ENCODE peak calls at places on chromosome 4, in seven cellular contexts. One of them, this sample, is unnamed.

GRCh38 chr4:15420642-15421041 is 7.2 kb upstream of the C1QTNF7 start:
- DNase-seq in activated B cell treated with CpG ODN at 0.5 μM for 24 hours: no peak
- DNase-seq in Peyer's patch: no peak
- DNase-seq in psoas muscle: no peak
- DNase-seq in chondrocyte: no peak
- DNase-seq in OCI-LY7: no peak
- DNase-seq in heart right ventricle: no peak
- DNase-seq in this sample: no peak

GRCh38 chr4:8427761-8428287 is 12.7 kb downstream of the ACOX3 start:
- DNase-seq in activated B cell treated with CpG ODN at 0.5 μM for 24 hours: no peak
- DNase-seq in psoas muscle: no peak
- DNase-seq in chondrocyte: no peak
- DNase-seq in OCI-LY7: peak; percentile 73
- DNase-seq in Peyer's patch: no peak
- DNase-seq in heart right ventricle: no peak
- DNase-seq in this sample: no peak

GRCh38 chr4:1072830-1073446 is 40.4 kb downstream of the RNF212 start:
- DNase-seq in heart right ventricle: no peak
- DNase-seq in psoas muscle: peak; percentile 39
- DNase-seq in chondrocyte: no peak
- DNase-seq in activated B cell treated with CpG ODN at 0.5 μM for 24 hours: no peak
- DNase-seq in Peyer's patch: peak; percentile 90
- DNase-seq in OCI-LY7: peak; percentile 67
- DNase-seq in this sample: peak; percentile 49

GRCh38 chr4:187108846-187109245 is 385.2 kb upstream of the FAT1 start:
- DNase-seq in Peyer's patch: no peak
- DNase-seq in chondrocyte: no peak
- DNase-seq in heart right ventricle: no peak
- DNase-seq in psoas muscle: no peak
- DNase-seq in OCI-LY7: no peak
- DNase-seq in activated B cell treated with CpG ODN at 0.5 μM for 24 hours: no peak
- DNase-seq in this sample: no peak

GRCh38 chr4:73664470-73664869 is 44.2 kb upstream of the RASSF6 start:
- DNase-seq in activated B cell treated with CpG ODN at 0.5 μM for 24 hours: no peak
- DNase-seq in psoas muscle: no peak
- DNase-seq in chondrocyte: no peak
- DNase-seq in OCI-LY7: no peak
- DNase-seq in heart right ventricle: no peak
- DNase-seq in Peyer's patch: no peak
- DNase-seq in this sample: no peak

GRCh38 chr4:58600290-58600689 is 1490.1 kb upstream of the IGFBP7 start:
- DNase-seq in Peyer's patch: no peak
- DNase-seq in chondrocyte: no peak
- DNase-seq in psoas muscle: no peak
- DNase-seq in OCI-LY7: no peak
- DNase-seq in activated B cell treated with CpG ODN at 0.5 μM for 24 hours: no peak
- DNase-seq in heart right ventricle: no peak
- DNase-seq in this sample: no peak

GRCh38 chr4:122156819-122157218 is 4.7 kb downstream of the BLTP1 start:
- DNase-seq in activated B cell treated with CpG ODN at 0.5 μM for 24 hours: no peak
- DNase-seq in heart right ventricle: no peak
- DNase-seq in chondrocyte: no peak
- DNase-seq in psoas muscle: no peak
- DNase-seq in Peyer's patch: no peak
- DNase-seq in OCI-LY7: no peak
- DNase-seq in this sample: no peak

GRCh38 chr4:106708604-106708876 is 327.6 kb downstream of the DKK2 start:
- DNase-seq in psoas muscle: no peak
- DNase-seq in OCI-LY7: no peak
- DNase-seq in chondrocyte: no peak
- DNase-seq in activated B cell treated with CpG ODN at 0.5 μM for 24 hours: no peak
- DNase-seq in heart right ventricle: no peak
- DNase-seq in Peyer's patch: no peak
- DNase-seq in this sample: no peak

GRCh38 chr4:6986067-6986780 is 56.9 kb upstream of the TADA2B start:
- DNase-seq in activated B cell treated with CpG ODN at 0.5 μM for 24 hours: no peak
- DNase-seq in OCI-LY7: no peak
- DNase-seq in chondrocyte: no peak
- DNase-seq in psoas muscle: no peak
- DNase-seq in heart right ventricle: peak; percentile 47
- DNase-seq in Peyer's patch: no peak
- DNase-seq in this sample: peak; percentile 72

GRCh38 chr4:174084542-174084941 is 198.9 kb downstream of the FBXO8 start:
- DNase-seq in chondrocyte: no peak
- DNase-seq in Peyer's patch: no peak
- DNase-seq in psoas muscle: no peak
- DNase-seq in activated B cell treated with CpG ODN at 0.5 μM for 24 hours: no peak
- DNase-seq in heart right ventricle: no peak
- DNase-seq in OCI-LY7: no peak
- DNase-seq in this sample: no peak

GRCh38 chr4:110850461-110851447 is 227.9 kb upstream of the PITX2 start:
- DNase-seq in chondrocyte: no peak
- DNase-seq in OCI-LY7: no peak
- DNase-seq in psoas muscle: peak; percentile 25
- DNase-seq in activated B cell treated with CpG ODN at 0.5 μM for 24 hours: no peak
- DNase-seq in Peyer's patch: peak; percentile 48
- DNase-seq in heart right ventricle: no peak
- DNase-seq in this sample: peak; percentile 69

DNA sequence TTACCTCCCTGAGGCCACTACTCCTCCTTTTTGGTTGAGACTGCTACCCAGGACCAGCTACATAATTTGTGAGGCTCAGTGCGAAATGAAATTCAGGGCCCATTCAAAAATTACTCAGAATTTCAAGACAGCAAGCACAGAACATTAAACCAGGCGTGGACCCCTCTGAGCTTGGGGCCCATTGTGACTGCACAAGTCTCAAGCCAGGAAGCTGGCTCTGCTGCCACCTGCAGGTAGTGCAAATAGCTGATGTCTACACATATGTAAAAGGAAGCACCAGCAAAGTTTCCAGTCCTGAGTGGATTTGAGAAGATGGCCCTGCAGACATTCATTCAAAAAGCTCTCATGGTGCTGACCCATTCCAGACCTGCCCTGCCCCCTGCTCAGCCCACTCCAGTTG is 213.4 kb upstream of the LNX1 start:
- DNase-seq in Peyer's patch: peak; percentile 73
- DNase-seq in activated B cell treated with CpG ODN at 0.5 μM for 24 hours: peak; percentile 23
- DNase-seq in chondrocyte: no peak
- DNase-seq in OCI-LY7: peak; percentile 78
- DNase-seq in heart right ventricle: peak; percentile 13
- DNase-seq in psoas muscle: peak; percentile 17
- DNase-seq in this sample: no peak
- TF ChIP-seq CTCF in Peyer's patch: peak; percentile 56
- TF ChIP-seq CTCF in activated B cell treated with CpG ODN at 0.5 μM for 24 hours: no peak
- TF ChIP-seq CTCF in chondrocyte: peak; percentile 63
- TF ChIP-seq CTCF in OCI-LY7: peak; percentile 89
- TF ChIP-seq CTCF in heart right ventricle: peak; percentile 46
- TF ChIP-seq CTCF in psoas muscle: peak; percentile 41
- TF ChIP-seq CTCF in this sample: peak; percentile 22

GRCh38 chr4:126916626-126917140 is 716.1 kb upstream of the INTU start:
- DNase-seq in Peyer's patch: no peak
- DNase-seq in activated B cell treated with CpG ODN at 0.5 μM for 24 hours: no peak
- DNase-seq in psoas muscle: no peak
- DNase-seq in heart right ventricle: no peak
- DNase-seq in chondrocyte: no peak
- DNase-seq in OCI-LY7: no peak
- DNase-seq in this sample: no peak
- TF ChIP-seq CTCF in Peyer's patch: no peak
- TF ChIP-seq CTCF in activated B cell treated with CpG ODN at 0.5 μM for 24 hours: no peak
- TF ChIP-seq CTCF in psoas muscle: no peak
- TF ChIP-seq CTCF in heart right ventricle: no peak
- TF ChIP-seq CTCF in chondrocyte: peak; percentile 49
- TF ChIP-seq CTCF in OCI-LY7: no peak
- TF ChIP-seq CTCF in this sample: no peak

DNA sequence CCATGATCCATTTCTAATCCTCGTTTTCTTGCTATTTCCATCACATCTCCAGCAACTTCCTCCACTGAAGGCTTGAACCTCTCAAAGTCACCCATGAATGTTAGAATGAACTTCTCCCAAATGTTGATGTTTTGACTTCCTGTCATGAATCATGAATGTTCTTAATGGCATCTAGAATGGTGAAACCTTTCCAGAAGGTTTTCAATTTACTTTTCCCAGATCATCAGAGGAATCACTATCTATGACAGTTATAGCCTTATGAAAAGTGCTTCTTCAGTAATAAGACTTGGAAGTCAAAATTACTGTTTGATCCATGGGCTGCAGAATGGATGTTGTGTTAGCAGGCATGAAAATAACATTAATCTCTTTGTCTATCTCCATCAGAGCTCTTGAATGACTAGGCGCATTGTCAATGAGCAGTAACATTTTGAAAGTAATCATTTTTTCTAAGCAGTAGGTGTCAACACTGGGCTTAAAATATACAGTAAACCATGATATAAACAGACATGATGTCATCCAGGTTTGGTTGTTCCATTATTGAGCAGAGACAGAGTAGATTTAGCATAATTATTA is 268.2 kb downstream of the KCNIP4 start:
- DNase-seq in Peyer's patch: no peak
- DNase-seq in OCI-LY7: no peak
- DNase-seq in heart right ventricle: no peak
- DNase-seq in activated B cell treated with CpG ODN at 0.5 μM for 24 hours: no peak
- DNase-seq in chondrocyte: no peak
- DNase-seq in psoas muscle: no peak
- DNase-seq in this sample: no peak
- TF ChIP-seq CTCF in Peyer's patch: no peak
- TF ChIP-seq CTCF in OCI-LY7: no peak
- TF ChIP-seq CTCF in heart right ventricle: no peak
- TF ChIP-seq CTCF in activated B cell treated with CpG ODN at 0.5 μM for 24 hours: no peak
- TF ChIP-seq CTCF in chondrocyte: no peak
- TF ChIP-seq CTCF in psoas muscle: no peak
- TF ChIP-seq CTCF in this sample: no peak

GRCh38 chr4:61614256-61614655 is 414.1 kb downstream of the ADGRL3 start:
- DNase-seq in chondrocyte: no peak
- DNase-seq in OCI-LY7: no peak
- DNase-seq in psoas muscle: no peak
- DNase-seq in heart right ventricle: no peak
- DNase-seq in Peyer's patch: no peak
- DNase-seq in activated B cell treated with CpG ODN at 0.5 μM for 24 hours: no peak
- DNase-seq in this sample: no peak

GRCh38 chr4:61619528-61619927 is 419.4 kb downstream of the ADGRL3 start:
- DNase-seq in heart right ventricle: no peak
- DNase-seq in activated B cell treated with CpG ODN at 0.5 μM for 24 hours: no peak
- DNase-seq in Peyer's patch: no peak
- DNase-seq in chondrocyte: no peak
- DNase-seq in psoas muscle: no peak
- DNase-seq in OCI-LY7: no peak
- DNase-seq in this sample: no peak
- TF ChIP-seq CTCF in heart right ventricle: no peak
- TF ChIP-seq CTCF in activated B cell treated with CpG ODN at 0.5 μM for 24 hours: no peak
- TF ChIP-seq CTCF in Peyer's patch: no peak
- TF ChIP-seq CTCF in chondrocyte: peak; percentile 55
- TF ChIP-seq CTCF in psoas muscle: no peak
- TF ChIP-seq CTCF in OCI-LY7: no peak
- TF ChIP-seq CTCF in this sample: peak; percentile 14